ENCODE peak calls at places on chromosomes 13 and 19, in four cellular contexts. B is left ventricle myocardium inferior, T is PC-3, G is fibroblast of lung. O is an unnamed sample. For H3K4me1, the result is how much of the 10 kb centered on the place peaks cover.

GRCh38 chr19:41758846-41759245 is 3.5 kb downstream of the CEACAM6 start:
- DNase-seq in G (no peak), B (no peak), T (peak), O (no peak)

GRCh38 chr13:106796280-106797047 is 228.5 kb upstream of the ARGLU1 start:
- DNase-seq in T (no peak), G (no peak), B (no peak), O (no peak)

GRCh38 chr19:8610041-8610927 is at the start of gene ADAMTS10:
- DNase-seq in G (peak), T (no peak), B (peak), O (no peak)

GRCh38 chr19:1840541-1841115 is 7.7 kb downstream of the REXO1 start:
- DNase-seq in T (no peak), G (no peak), B (peak), O (no peak)

GRCh38 chr13:108315273-108315672 is 45.8 kb downstream of the TNFSF13B start:
- DNase-seq in B (no peak), G (no peak), T (no peak), O (no peak)

GRCh38 chr19:5281588-5281987 is 59.0 kb downstream of the PTPRS start:
- DNase-seq in T (no peak), G (peak), B (peak), O (no peak)

GRCh38 chr13:77946522-77946921 is 27.9 kb upstream of the EDNRB start:
- DNase-seq in T (no peak), G (no peak), B (no peak), O (no peak)

GRCh38 chr19:45103200-45103624 is 10.2 kb downstream of the PPP1R37 start:
- DNase-seq in G (peak), B (peak), T (no peak), O (no peak)

GRCh38 chr13:40109324-40109958 is 454.0 kb downstream of the COG6 start:
- DNase-seq in G (peak), T (peak), B (no peak), O (no peak)

GRCh38 chr13:112119192-112120030 is 52.5 kb downstream of the SOX1 start:
- DNase-seq in B (no peak), T (no peak), G (no peak), O (no peak)

GRCh38 chr13:111319998-111320911 is at the start of gene TEX29:
- DNase-seq in B (no peak), G (no peak), T (no peak), O (no peak)

GRCh38 chr19:3039641-3040077 is 10.6 kb upstream of the TLE2 start:
- DNase-seq in G (no peak), T (no peak), B (no peak), O (no peak)

GRCh38 chr19:55667006-55667381 is 8.0 kb upstream of the EPN1 start:
- DNase-seq in T (no peak), B (no peak), G (no peak), O (no peak)

GRCh38 chr13:20940083-20940482 is 37.5 kb upstream of the XPO4 start:
- DNase-seq in G (peak), B (no peak), T (no peak), O (no peak)

GRCh38 chr19:52648336-52648990 is 10.3 kb upstream of the ZNF83 start:
- DNase-seq in T (no peak), G (peak), B (no peak), O (no peak)

GRCh38 chr19:41355035-41355434 is 1.3 kb upstream of the TGFB1 start:
- DNase-seq in T (no peak), G (no peak), B (no peak), O (no peak)

GRCh38 chr13:94454906-94455305 is 24.6 kb downstream of the DCT start:
- DNase-seq in T (peak), G (peak), B (no peak), O (no peak)

GRCh38 chr19:38265213-38265861 is 964 bp downstream of the SPINT2 start:
- DNase-seq in B (no peak), T (peak), G (no peak), O (no peak)

GRCh38 chr13:22926176-22927007 is 254.4 kb upstream of the SGCG start:
- DNase-seq in T (no peak), G (peak), B (peak), O (no peak)

GRCh38 chr13:95627590-95627989 is 16.9 kb downstream of the DZIP1 start:
- DNase-seq in T (no peak), G (peak), B (no peak), O (no peak)

GRCh38 chr13:85137516-85137915 is 661.7 kb downstream of the SLITRK6 start:
- DNase-seq in B (no peak), G (no peak), T (no peak), O (no peak)

GRCh38 chr19:58399903-58400637 is 4.6 kb downstream of the RNF225 start:
- DNase-seq in B (no peak), T (no peak), G (no peak), O (no peak)

GRCh38 chr19:6480843-6481415 is 658 bp downstream of the DENND1C start:
- DNase-seq in B (no peak), G (no peak), T (no peak), O (no peak)

GRCh38 chr13:27428160-27428559 is 3.7 kb downstream of the GTF3A start:
- DNase-seq in T (no peak), B (no peak), G (no peak), O (no peak)

GRCh38 chr19:15180451-15181390 is 20.1 kb downstream of the NOTCH3 start:
- DNase-seq in T (no peak), B (peak), G (no peak), O (no peak)

GRCh38 chr13:90531744-90532143 is 815.7 kb upstream of the MIR17HG start:
- DNase-seq in G (no peak), T (no peak), B (no peak), O (no peak)

GRCh38 chr13:114015608-114016295 is 41.9 kb upstream of the C13orf46 start:
- DNase-seq in B (no peak), T (peak), G (peak), O (no peak)

GRCh38 chr13:50798923-50799322 is 44.6 kb downstream of the DLEU7 start:
- DNase-seq in G (no peak), T (peak), B (no peak), O (no peak)

DNA sequence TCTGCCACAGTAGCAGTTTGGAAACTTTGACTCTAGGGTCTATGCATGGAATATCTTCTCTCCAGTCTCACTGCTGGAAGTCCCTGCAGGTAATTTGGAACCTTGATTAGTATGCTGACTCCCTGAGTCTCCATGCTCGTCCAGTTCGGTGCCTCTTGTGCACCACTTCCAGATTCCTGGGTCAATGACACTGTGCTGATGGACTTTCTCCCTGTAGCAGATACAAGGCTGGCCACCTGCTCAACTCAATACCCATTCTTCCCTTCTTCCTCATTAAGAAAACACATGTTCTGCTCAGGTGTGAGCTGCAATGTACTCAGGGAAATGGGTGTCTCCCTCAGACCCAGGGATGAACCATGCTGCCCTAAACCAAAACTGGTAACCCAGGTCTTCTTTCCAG is 99.1 kb downstream of the KL start:
- DNase-seq in T (no peak), G (no peak), B (no peak), O (no peak)
- H3K4me1 ChIP-seq in T (under half), G (under half), B (under half), O (under half)

GRCh38 chr13:48344264-48344663 is 40.7 kb downstream of the RB1 start:
- DNase-seq in B (no peak), T (no peak), G (no peak), O (no peak)
- TF ChIP-seq CTCF in B (no peak), T (no peak), G (no peak), O (no peak)

DNA sequence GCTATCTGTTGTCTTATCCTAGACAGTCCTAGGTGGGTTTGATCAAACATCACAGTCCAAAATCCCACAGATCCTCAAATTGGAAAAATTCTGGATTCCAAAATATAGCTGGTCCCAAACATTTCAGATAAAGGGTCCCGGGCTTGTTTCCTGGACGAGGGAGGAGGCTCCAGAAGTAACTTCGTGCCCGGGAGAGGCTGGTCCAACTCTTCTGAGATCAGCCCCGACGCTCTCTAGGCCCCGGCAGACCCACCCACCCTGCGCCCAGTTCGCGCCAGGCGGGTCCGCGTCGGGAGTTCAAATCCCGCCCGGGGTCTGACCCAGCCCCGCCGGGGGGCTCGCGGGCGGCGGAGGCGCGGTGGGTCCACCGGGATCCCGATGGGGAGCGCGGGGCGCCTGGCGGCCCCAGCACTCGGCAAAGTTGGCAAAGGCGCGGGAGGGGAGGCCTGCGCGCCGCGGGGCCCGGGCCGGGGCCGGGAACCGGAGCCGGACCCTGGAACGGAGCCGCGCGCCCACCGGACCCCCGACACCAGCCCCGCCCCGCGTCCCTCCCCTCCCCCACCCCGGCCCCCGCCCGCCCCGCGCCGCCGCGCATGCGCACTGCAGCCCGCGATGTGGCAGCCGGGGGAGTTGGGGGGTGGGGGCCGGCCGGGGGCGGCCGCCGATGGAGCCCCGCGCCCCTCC is 513 bp downstream of the MIER2 start:
- DNase-seq in B (no peak), G (peak), T (no peak), O (no peak)
- H3K4me3 ChIP-seq in B (peak), G (peak), T (peak), O (peak)

DNA sequence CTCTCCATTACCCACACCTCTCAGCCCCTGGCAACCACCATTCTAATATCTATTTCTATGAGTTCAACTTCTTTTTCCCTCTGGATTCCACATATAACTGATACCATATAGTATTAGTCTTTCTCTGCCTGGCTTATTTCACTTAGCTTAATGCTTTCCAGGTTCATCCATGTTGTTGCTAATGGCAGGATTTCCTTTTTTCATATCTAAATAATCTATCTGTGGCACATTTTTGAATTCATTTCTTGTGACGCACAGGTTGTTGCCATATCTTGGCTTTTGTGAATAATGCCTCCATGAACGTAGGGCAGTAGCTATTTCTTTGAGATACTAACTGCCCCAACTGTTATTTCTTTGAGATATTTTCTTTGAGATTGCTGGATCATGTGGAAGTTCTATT is 235.6 kb downstream of the SPRY2 start:
- DNase-seq in B (no peak), G (no peak), T (no peak), O (no peak)
- H3K4me1 ChIP-seq in B (under half), G (under half), T (under half), O (under half)

DNA sequence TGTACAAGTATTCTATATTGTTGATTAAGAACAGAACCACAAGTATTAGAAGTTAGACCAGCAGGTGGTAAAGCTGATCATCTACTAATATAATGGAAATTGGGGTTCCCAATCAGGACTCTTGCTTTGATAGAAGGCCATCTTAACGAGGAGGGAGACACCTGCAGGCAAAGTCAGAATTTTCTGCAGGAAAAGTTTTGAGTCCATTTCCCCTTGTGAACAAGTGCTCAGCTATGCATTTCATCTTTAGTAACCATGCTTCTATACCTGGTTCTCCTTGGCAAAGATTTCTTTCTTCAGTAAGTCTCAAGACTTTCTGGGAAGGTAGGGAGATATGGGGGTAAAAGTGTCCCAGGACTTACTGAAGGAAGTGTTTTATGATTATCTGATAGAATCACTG is 36.1 kb upstream of the USPL1 start:
- DNase-seq in B (no peak), T (peak), G (peak), O (no peak)
- TF ChIP-seq CTCF in B (no peak), T (peak), G (no peak), O (no peak)

DNA sequence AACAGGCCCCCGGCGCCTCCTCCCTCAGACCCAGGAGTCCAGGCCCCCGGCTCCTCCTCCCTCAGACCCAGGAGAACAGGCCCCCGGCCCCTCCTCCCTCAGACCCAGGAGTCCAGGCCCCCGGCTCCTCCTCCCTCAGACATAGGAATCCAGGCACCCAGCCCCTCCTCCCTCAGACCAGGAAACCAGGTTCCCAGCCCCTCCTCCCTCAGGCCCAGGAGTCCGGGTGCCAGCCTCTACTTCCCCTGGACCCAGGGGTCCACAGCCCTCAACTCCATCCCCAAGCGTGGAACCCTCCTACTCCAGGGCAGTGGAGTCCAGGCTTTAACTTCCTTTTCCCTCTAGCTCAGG is 572 bp downstream of the TMC4 start:
- DNase-seq in G (no peak), B (no peak), T (peak), O (no peak)
- H3K4me3 ChIP-seq in G (no peak), B (peak), T (peak), O (no peak)

GRCh38 chr19:13034636-13035035 is 39.4 kb downstream of the NFIX start:
- DNase-seq in B (no peak), G (no peak), T (peak), O (no peak)

GRCh38 chr19:13031917-13032623 is 36.8 kb downstream of the NFIX start:
- DNase-seq in G (peak), T (peak), B (no peak), O (no peak)

GRCh38 chr19:13033244-13033643 is 38.0 kb downstream of the NFIX start:
- DNase-seq in B (no peak), T (peak), G (no peak), O (no peak)

GRCh38 chr19:13033819-13034611 is 38.7 kb downstream of the NFIX start:
- DNase-seq in T (peak), B (peak), G (peak), O (no peak)

GRCh38 chr19:13032837-13033236 is 37.6 kb downstream of the NFIX start:
- DNase-seq in B (no peak), G (no peak), T (no peak), O (no peak)
- H3K4me1 ChIP-seq in B (half or more), G (under half), T (half or more), O (half or more)

DNA sequence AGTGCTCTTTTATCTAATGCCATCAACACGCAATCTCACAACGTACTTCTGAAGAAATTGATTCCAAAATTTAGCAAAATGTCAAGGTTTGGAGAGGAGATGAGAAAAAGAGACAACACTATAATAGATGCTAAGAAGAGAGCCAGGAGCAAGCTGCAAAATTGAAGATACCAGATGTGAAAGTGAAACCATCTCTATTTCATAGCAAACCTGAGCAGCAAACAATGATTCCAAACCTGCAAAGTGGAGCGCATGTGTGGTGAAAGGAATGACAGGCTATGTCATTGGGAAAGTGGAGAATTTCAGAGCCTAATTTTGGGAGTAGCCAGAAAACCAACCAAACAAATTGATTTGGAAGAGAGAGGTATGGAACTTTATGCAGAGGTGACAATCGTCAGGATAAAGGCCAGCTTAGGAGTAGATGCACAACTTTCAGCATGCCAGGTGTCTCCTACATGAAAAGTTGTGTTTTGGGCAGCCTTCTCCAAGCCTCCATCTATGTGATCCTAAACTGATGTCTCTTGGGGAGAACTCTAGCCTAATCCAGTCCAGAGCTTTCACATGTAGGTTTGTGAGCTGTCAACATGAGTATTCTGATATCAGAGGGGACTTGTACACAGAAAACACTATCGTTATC is 158.4 kb upstream of the FNDC3A start:
- DNase-seq in B (no peak), T (no peak), G (no peak), O (no peak)
- TF ChIP-seq CTCF in B (no peak), T (no peak), G (no peak), O (no peak)

DNA sequence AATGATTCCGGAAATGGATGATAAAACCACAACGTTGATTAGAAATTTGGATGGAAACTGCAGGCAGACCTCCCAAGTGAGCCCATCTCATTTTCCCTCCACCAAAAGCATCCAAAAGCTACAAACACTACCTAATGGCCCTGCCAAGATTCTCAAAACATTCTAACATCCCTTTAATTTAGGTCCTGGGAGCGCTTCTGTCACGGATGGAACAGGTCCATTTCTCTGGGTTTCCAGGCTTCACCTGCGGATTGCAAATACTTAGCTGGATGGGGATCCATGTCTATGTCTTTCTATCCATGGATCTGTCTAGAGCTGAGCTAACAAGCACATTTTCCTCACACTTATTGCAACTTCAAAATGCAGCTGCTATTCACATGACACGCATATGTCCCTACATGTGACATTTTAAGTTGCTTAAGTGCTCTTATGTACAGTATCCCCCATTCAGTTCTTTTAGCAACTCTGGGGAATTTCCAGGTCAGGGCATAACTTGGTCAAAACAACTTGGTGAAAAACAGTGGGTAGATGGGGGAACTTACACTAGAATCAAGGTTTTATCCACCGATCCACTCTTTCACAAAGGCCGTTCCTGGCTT is 73.2 kb downstream of the COL4A1 start:
- DNase-seq in T (no peak), B (no peak), G (no peak), O (no peak)
- H3K4me3 ChIP-seq in T (no peak), B (peak), G (no peak), O (peak)

DNA sequence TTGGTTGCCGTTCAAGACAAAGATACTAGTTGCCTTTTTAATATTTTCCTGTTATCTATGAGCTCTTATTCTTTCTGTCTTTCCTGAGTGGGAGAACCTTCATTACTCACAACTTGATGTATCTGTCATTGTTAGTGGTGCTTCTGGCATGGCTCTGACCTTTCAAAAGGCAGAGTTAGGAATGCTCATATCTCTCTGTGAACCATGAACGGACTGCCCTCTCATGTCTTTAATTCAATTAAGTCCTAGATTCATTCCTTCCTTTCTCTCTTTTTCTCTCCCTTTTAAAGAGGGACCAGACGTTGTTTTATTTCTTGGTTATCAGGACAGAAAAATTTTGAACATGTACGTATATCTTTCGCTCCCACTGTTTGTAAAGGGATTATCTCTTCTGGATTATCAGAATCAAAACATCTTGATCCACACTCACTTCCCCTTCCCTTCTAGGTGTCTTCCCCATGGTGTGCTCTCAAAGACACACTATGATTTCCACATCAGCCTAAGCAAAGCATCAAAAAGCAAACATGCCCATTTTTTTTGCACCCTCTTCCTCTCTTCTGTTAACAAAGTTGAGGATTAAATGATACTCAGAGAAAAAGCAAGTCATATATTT is 90.3 kb downstream of the LRCH1 start:
- DNase-seq in G (no peak), B (no peak), T (no peak), O (no peak)
- H3K4me1 ChIP-seq in G (under half), B (half or more), T (under half), O (under half)

O was measured in thoracic aorta.